ENCODE peak calls at places on chromosomes 3 and 15, in ten cellular contexts. M is activated CD8-positive, alpha-beta memory T cell treated with anti-CD3 and anti-CD28 coated beads, Interleukin-2, amount 50 U/mL, for 48 hours; L is omental fat pad; Y is fibroblast of lung; P is fibroblast of pulmonary artery; T is GM10248; U is B cell; K is AG08395; Q is globus pallidus; E is GM12865. S is an unnamed sample.
A peak's percentile ranks its signal among the peaks of the same experiment; 100 is the strongest.

GRCh38 chr15:67149068-67149841 is 83.9 kb downstream of the SMAD3 start:
- DNase-seq in Y (no peak), K (no peak), P (no peak), L (no peak), U (no peak), E (no peak), T (no peak), Q (no peak), M (no peak), S (peak; percentile 29)

GRCh38 chr15:52556524-52556923 is 12.3 kb downstream of the ARPP19 start:
- DNase-seq in K (no peak), E (no peak), M (no peak), Q (no peak), U (no peak), P (no peak), Y (no peak), L (no peak), T (no peak), S (no peak)

GRCh38 chr3:180274536-180274935 is 237.8 kb upstream of the PEX5L start:
- DNase-seq in T (no peak), K (no peak), P (no peak), Q (no peak), L (no peak), U (no peak), E (no peak), M (no peak), Y (no peak), S (no peak)

GRCh38 chr3:129235310-129235917 is 14.0 kb upstream of the COPG1 start:
- DNase-seq in Y (no peak), P (no peak), M (no peak), E (no peak), L (no peak), T (no peak), U (no peak), Q (no peak), K (no peak), S (no peak)

GRCh38 chr3:39809181-39809994 is at the start of gene MYRIP:
- DNase-seq in T (peak; percentile 65), Q (peak; percentile 58), E (peak; percentile 28), Y (no peak), L (no peak), K (no peak), M (no peak), P (peak; percentile 11), U (peak; percentile 22), S (no peak)

GRCh38 chr3:58237238-58237939 is at the start of gene ABHD6:
- DNase-seq in Y (peak; percentile 63), U (peak; percentile 89), T (peak; percentile 90), K (peak; percentile 88), Q (peak; percentile 79), L (peak; percentile 47), P (peak; percentile 60), E (peak; percentile 81), M (peak; percentile 95), S (no peak)

GRCh38 chr3:185486371-185486770 is 12.5 kb downstream of the TMEM41A start:
- DNase-seq in Q (no peak), M (no peak), Y (no peak), L (no peak), T (no peak), E (no peak), K (no peak), U (no peak), P (no peak), S (no peak)

GRCh38 chr3:170740726-170741591 is 129.0 kb downstream of the RPL22L1 start:
- DNase-seq in U (no peak), Y (peak; percentile 81), Q (peak; percentile 89), P (peak; percentile 79), L (no peak), K (peak; percentile 79), M (no peak), E (no peak), T (no peak), S (peak; percentile 80)

GRCh38 chr15:75043509-75044257 is 20.3 kb downstream of the PPCDC start:
- DNase-seq in T (peak; percentile 69), L (peak; percentile 83), Q (peak; percentile 97), E (peak; percentile 97), U (peak; percentile 69), P (peak; percentile 100), Y (peak; percentile 100), K (peak; percentile 97), M (no peak), S (peak; percentile 55)

GRCh38 chr3:192929146-192929545 is 11.5 kb upstream of the MB21D2 start:
- DNase-seq in E (no peak), Q (no peak), K (no peak), T (no peak), P (peak; percentile 11), Y (no peak), M (no peak), U (no peak), L (no peak), S (peak; percentile 77)

GRCh38 chr3:8982509-8982908 is 19.2 kb upstream of the RAD18 start:
- DNase-seq in P (peak; percentile 22), U (no peak), M (no peak), Y (peak; percentile 36), L (no peak), K (peak; percentile 50), T (no peak), E (no peak), Q (peak; percentile 34), S (no peak)

GRCh38 chr3:180011927-180012326 is 24.8 kb downstream of the PEX5L start:
- DNase-seq in K (no peak), M (no peak), E (no peak), U (no peak), Q (no peak), T (no peak), Y (no peak), L (no peak), P (no peak), S (no peak)

GRCh38 chr15:68082735-68083134 is 28.6 kb downstream of the PIAS1 start:
- DNase-seq in U (no peak), Y (no peak), E (no peak), T (no peak), M (no peak), Q (no peak), K (no peak), P (no peak), L (no peak), S (no peak)

GRCh38 chr3:165805834-165806561 is 31.2 kb downstream of the BCHE start:
- DNase-seq in U (no peak), E (peak; percentile 56), P (no peak), L (no peak), Q (no peak), K (no peak), M (no peak), Y (peak; percentile 46), T (peak; percentile 30), S (no peak)

GRCh38 chr3:194201953-194202666 is 66.2 kb downstream of the HES1 start:
- DNase-seq in Q (no peak), T (no peak), E (no peak), M (no peak), U (no peak), P (no peak), L (no peak), Y (no peak), K (no peak), S (peak; percentile 23)

GRCh38 chr15:63172376-63173115 is 15.3 kb upstream of the RPS27L start:
- DNase-seq in T (no peak), Q (no peak), U (no peak), K (no peak), P (no peak), Y (no peak), E (no peak), M (no peak), L (no peak), S (no peak)

GRCh38 chr3:141524988-141525387 is 38.2 kb downstream of the RASA2 start:
- DNase-seq in U (peak; percentile 14), M (no peak), L (no peak), Y (no peak), P (no peak), K (no peak), T (no peak), E (no peak), Q (no peak), S (no peak)

GRCh38 chr3:112735927-112736326 is 95.0 kb upstream of the CCDC80 start:
- DNase-seq in M (no peak), K (no peak), Q (no peak), P (no peak), T (no peak), L (no peak), Y (no peak), E (no peak), U (no peak), S (no peak)

GRCh38 chr3:72485649-72486048 is 362.6 kb downstream of the SHQ1 start:
- DNase-seq in Y (no peak), P (peak; percentile 21), T (no peak), L (no peak), M (no peak), U (no peak), E (no peak), K (peak; percentile 41), Q (peak; percentile 33), S (no peak)

GRCh38 chr3:13770390-13771169 is 109.3 kb downstream of the WNT7A start:
- DNase-seq in K (no peak), T (no peak), Y (no peak), U (no peak), L (no peak), Q (no peak), E (no peak), P (no peak), M (peak; percentile 40), S (peak; percentile 2)

GRCh38 chr3:10941972-10942371 is 50.6 kb upstream of the SLC6A1 start:
- DNase-seq in U (peak; percentile 10), K (no peak), T (no peak), L (no peak), Q (no peak), M (peak; percentile 77), Y (no peak), E (peak; percentile 29), P (no peak), S (peak; percentile 74)

GRCh38 chr15:95948371-95948770 is 382.1 kb upstream of the NR2F2 start:
- DNase-seq in L (no peak), M (no peak), T (no peak), U (no peak), E (no peak), P (no peak), Y (no peak), Q (no peak), K (no peak), S (no peak)

GRCh38 chr3:12816521-12817340 is 20.3 kb downstream of the CAND2 start:
- DNase-seq in U (no peak), E (no peak), Y (no peak), P (no peak), T (no peak), K (no peak), Q (no peak), L (no peak), M (no peak), S (no peak)

GRCh38 chr3:52094591-52095485 is 38.5 kb upstream of the DUSP7 start:
- DNase-seq in M (no peak), K (no peak), P (no peak), E (no peak), U (no peak), T (no peak), L (no peak), Y (no peak), Q (no peak), S (no peak)

GRCh38 chr3:116281313-116282143 is 163.8 kb downstream of the LSAMP start:
- DNase-seq in Y (no peak), K (no peak), T (no peak), U (no peak), L (no peak), M (no peak), Q (no peak), P (no peak), E (peak; percentile 5), S (no peak)